ENCODE peak calls at places on chromosomes 6 and 20, in five cellular contexts. R, X, G, S and B are unnamed samples.

GRCh38 chr20:35264755-35265154 is 13.2 kb downstream of the MMP24OS start:
- DNase-seq in S (peak), G (no peak), X (no peak), R (no peak), B (no peak)

GRCh38 chr6:73180718-73181619 is 44.3 kb downstream of the KHDC1L start:
- DNase-seq in X (peak), S (peak), G (no peak), R (no peak), B (peak)

GRCh38 chr6:16770701-16771569 is 9.7 kb upstream of the ATXN1 start:
- DNase-seq in S (peak), G (peak), X (no peak), R (peak), B (peak)

GRCh38 chr6:157658301-157658700 is 164.7 kb upstream of the SNX9 start:
- DNase-seq in G (no peak), R (peak), X (no peak), S (no peak), B (no peak)

GRCh38 chr20:54475334-54476287 is at the start of gene DOK5:
- DNase-seq in S (peak), G (peak), X (no peak), R (no peak), B (peak)

GRCh38 chr6:44222987-44223470 is 366 bp upstream of the SLC29A1 start:
- DNase-seq in G (no peak), S (no peak), R (no peak), X (no peak), B (no peak)

GRCh38 chr6:27495386-27496135 is 22.7 kb upstream of the ZNF184 start:
- DNase-seq in X (peak), S (peak), R (no peak), G (peak), B (peak)

GRCh38 chr6:90329397-90330077 is 32.9 kb upstream of the BACH2 start:
- DNase-seq in R (no peak), G (no peak), X (no peak), S (no peak), B (no peak)

GRCh38 chr6:160573943-160574342 is 90.1 kb downstream of the LPA start:
- DNase-seq in R (no peak), G (no peak), X (no peak), S (no peak), B (no peak)

GRCh38 chr6:138013949-138014348 is 93.3 kb downstream of the PERP start:
- DNase-seq in X (no peak), G (no peak), R (no peak), S (no peak), B (no peak)

GRCh38 chr6:157847846-157848245 is 24.8 kb downstream of the SNX9 start:
- DNase-seq in X (no peak), S (no peak), R (no peak), G (no peak), B (no peak)

GRCh38 chr20:62716941-62717310 is 8.3 kb downstream of the NTSR1 start:
- DNase-seq in X (no peak), G (no peak), R (no peak), S (no peak), B (no peak)

GRCh38 chr6:118722820-118723526 is 71.6 kb upstream of the CEP85L start:
- DNase-seq in S (peak), R (no peak), X (no peak), G (no peak), B (no peak)

GRCh38 chr6:127119361-127120108 is 1.1 kb downstream of the RSPO3 start:
- DNase-seq in R (peak), G (no peak), S (no peak), X (no peak), B (peak)

GRCh38 chr6:108489699-108490098 is 71.0 kb upstream of the FOXO3 start:
- DNase-seq in S (no peak), X (no peak), G (no peak), R (no peak), B (no peak)

GRCh38 chr6:89375902-89376301 is 23.4 kb upstream of the UBE2J1 start:
- DNase-seq in G (no peak), S (no peak), X (no peak), R (no peak), B (no peak)

GRCh38 chr20:23257848-23258746 is 92.5 kb upstream of the NXT1 start:
- DNase-seq in X (peak), S (peak), R (no peak), G (no peak), B (peak)

GRCh38 chr6:4664117-4664626 is 112.0 kb upstream of the CDYL start:
- DNase-seq in G (peak), S (peak), X (peak), R (no peak), B (peak)

GRCh38 chr6:3296113-3296512 is 37.4 kb downstream of the PSMG4 start:
- DNase-seq in R (peak), X (no peak), G (no peak), S (no peak), B (no peak)

GRCh38 chr20:21182832-21183563 is 57.1 kb downstream of the KIZ start:
- DNase-seq in G (no peak), S (peak), X (peak), R (no peak), B (peak)

GRCh38 chr6:48176909-48177308 is 65.9 kb upstream of the PTCHD4 start:
- DNase-seq in X (no peak), G (no peak), R (no peak), S (no peak), B (peak)

GRCh38 chr6:155272353-155273222 is 8.8 kb downstream of the CLDN20 start:
- DNase-seq in X (no peak), S (peak), R (no peak), G (no peak), B (peak)

GRCh38 chr6:131015630-131016263 is 47.3 kb downstream of the EPB41L2 start:
- DNase-seq in S (peak), X (peak), G (no peak), R (no peak), B (peak)

GRCh38 chr20:891121-892080 is 24.7 kb downstream of the ANGPT4 start:
- DNase-seq in R (no peak), X (no peak), G (peak), S (no peak), B (no peak)

GRCh38 chr6:1686117-1687098 is 76.7 kb downstream of the FOXC1 start:
- DNase-seq in R (no peak), G (peak), S (peak), X (peak), B (peak)

GRCh38 chr6:22117663-22118062 is 179.2 kb downstream of the PRL start:
- DNase-seq in G (no peak), X (no peak), S (no peak), R (no peak), B (no peak)

GRCh38 chr20:17654649-17655285 is 27.3 kb downstream of the RRBP1 start:
- DNase-seq in X (no peak), G (no peak), S (peak), R (peak), B (peak)

GRCh38 chr6:112879920-112880413 is 532.8 kb downstream of the RFPL4B start:
- DNase-seq in X (no peak), R (peak), G (peak), S (no peak), B (no peak)

GRCh38 chr6:56242343-56242742 is 5.0 kb downstream of the COL21A1 start:
- DNase-seq in X (no peak), S (no peak), R (no peak), G (no peak), B (peak)

GRCh38 chr6:15287670-15288069 is 41.8 kb downstream of the JARID2 start:
- DNase-seq in R (no peak), G (no peak), X (no peak), S (no peak), B (no peak)

GRCh38 chr20:404088-404487 is 4.0 kb upstream of the RBCK1 start:
- DNase-seq in G (no peak), R (no peak), S (no peak), X (no peak), B (no peak)

GRCh38 chr20:57401565-57401918 is 10.3 kb downstream of the RBM38 start:
- DNase-seq in G (no peak), X (no peak), R (no peak), S (no peak), B (no peak)

GRCh38 chr20:57398901-57399535 is 7.8 kb downstream of the RBM38 start:
- DNase-seq in R (no peak), X (no peak), S (no peak), G (no peak), B (no peak)

GRCh38 chr20:57399587-57400261 is 8.5 kb downstream of the RBM38 start:
- DNase-seq in G (no peak), S (peak), X (no peak), R (no peak), B (no peak)

GRCh38 chr20:57400821-57401564 is 9.8 kb downstream of the RBM38 start:
- DNase-seq in R (no peak), G (no peak), X (no peak), S (no peak), B (no peak)

GRCh38 chr20:57400262-57400701 is 9.1 kb downstream of the RBM38 start:
- DNase-seq in R (no peak), S (no peak), X (no peak), G (no peak), B (no peak)
- H3K4me3 ChIP-seq in R (no peak), S (no peak), X (no peak), G (peak), B (no peak)

GRCh38 chr6:105424177-105424783 is 21.4 kb upstream of the PREP start:
- DNase-seq in R (no peak), S (peak), G (no peak), X (no peak), B (peak)
- TF ChIP-seq CTCF in R (peak), S (peak), G (peak), X (peak), B (peak)

GRCh38 chr6:80006541-80006940 is 2.1 kb downstream of the TTK start:
- DNase-seq in X (no peak), R (no peak), S (no peak), G (no peak), B (no peak)
- H3K4me3 ChIP-seq in X (no peak), R (no peak), S (no peak), G (no peak), B (no peak)

DNA sequence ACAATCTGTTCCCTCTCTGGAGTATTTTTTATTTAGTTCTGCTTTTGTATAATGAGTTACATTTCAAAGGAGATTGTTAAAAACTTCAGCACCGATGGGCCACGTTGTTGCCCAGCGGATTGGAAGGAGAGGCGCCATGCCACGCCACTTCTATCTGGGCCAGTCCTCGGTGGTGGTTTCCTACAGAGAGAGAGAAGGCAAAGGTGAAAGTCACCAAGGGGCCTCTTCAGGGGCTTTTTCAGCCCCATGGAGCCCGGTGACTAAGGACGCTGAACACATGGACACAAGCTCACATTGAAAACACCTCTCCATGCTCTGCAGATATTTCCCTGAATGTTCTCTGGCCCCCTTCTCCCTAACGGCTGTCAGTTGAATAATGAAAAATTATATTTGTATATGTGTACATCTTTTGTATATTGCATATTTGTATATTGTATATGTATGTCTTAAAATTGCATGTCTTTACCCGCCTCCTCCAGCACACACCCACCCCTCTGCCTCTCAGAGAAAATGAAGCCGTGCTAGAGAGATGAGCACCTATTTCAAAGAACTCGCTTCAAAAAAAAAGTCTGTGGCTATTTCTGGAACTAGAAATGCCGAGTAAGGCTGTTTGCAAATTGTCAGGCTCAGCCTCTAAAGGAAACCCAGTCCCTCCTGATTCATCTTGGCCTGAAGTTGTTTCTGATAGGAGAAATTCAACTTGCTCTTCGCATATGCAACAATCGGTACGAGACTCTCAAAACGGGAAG is 91.9 kb upstream of the CDH4 start:
- DNase-seq in G (no peak), X (no peak), R (no peak), S (no peak), B (peak)
- TF ChIP-seq CTCF in G (no peak), X (no peak), R (no peak), S (no peak), B (no peak)

DNA sequence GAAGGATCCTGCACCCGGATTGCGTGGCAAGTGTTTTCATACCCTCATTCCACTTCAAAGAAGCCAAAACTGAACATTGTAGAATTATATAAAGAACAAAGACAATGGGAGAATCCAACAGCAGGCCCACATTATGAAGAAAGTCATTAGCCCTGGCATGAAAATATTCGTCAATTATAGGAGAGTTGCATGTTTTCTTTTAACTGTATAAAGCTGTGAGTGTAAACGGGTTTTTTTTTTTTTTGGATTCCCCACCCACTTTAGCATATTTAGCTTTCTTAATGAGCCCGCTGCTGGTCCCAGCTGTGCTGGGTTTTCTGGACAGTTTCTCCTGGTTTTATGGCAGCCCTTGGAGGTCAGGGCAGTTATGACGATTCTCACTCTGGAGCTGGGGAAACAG is 23.9 kb upstream of the SULF2 start:
- DNase-seq in S (no peak), X (no peak), R (no peak), G (no peak), B (no peak)
- H3K4me3 ChIP-seq in S (no peak), X (no peak), R (no peak), G (no peak), B (no peak)

GRCh38 chr6:132388291-132388690 is 13.0 kb downstream of the MOXD1 start:
- DNase-seq in S (no peak), G (no peak), X (no peak), R (no peak), B (no peak)
- TF ChIP-seq CTCF in S (no peak), G (no peak), X (no peak), R (no peak), B (no peak)

GRCh38 chr6:32415521-32416019 is 8.6 kb upstream of the BTNL2 start:
- DNase-seq in R (peak), S (peak), G (peak), X (peak), B (peak)
- H3K4me3 ChIP-seq in R (no peak), S (no peak), G (peak), X (no peak), B (no peak)